ENCODE peak calls at places on chromosome 16, in four cellular contexts. N, P, E and B are unnamed samples.
A peak's percentile ranks its signal among the peaks of the same experiment; 100 is the strongest.

GRCh38 chr16:66568355-66568754 is 2.1 kb downstream of the CMTM1 start:
- DNase-seq in E (no peak), P (no peak), N (no peak), B (peak; percentile 80)

GRCh38 chr16:84943620-84944019 is 67.7 kb downstream of the ZDHHC7 start:
- DNase-seq in N (no peak), E (no peak), P (no peak), B (no peak)

GRCh38 chr16:70685938-70686375 is at the start of gene MTSS2:
- DNase-seq in N (peak; percentile 93), E (peak; percentile 51), P (peak; percentile 75), B (peak; percentile 88)

GRCh38 chr16:86925067-86925791 is 346.9 kb downstream of the FOXL1 start:
- DNase-seq in E (no peak), P (no peak), N (peak; percentile 95), B (peak; percentile 81)

GRCh38 chr16:81896902-81897301 is 114.4 kb downstream of the SDR42E1 start:
- DNase-seq in E (no peak), P (no peak), N (peak; percentile 10), B (peak; percentile 21)

GRCh38 chr16:27465483-27465879 is 63.5 kb downstream of the IL21R start:
- DNase-seq in P (no peak), N (no peak), E (no peak), B (no peak)

GRCh38 chr16:67158637-67159600 is 790 bp downstream of the TRADD start:
- DNase-seq in E (peak; percentile 16), N (peak; percentile 47), P (no peak), B (no peak)

GRCh38 chr16:29992371-29992967 is 2.9 kb downstream of the HIRIP3 start:
- DNase-seq in P (no peak), E (no peak), N (peak; percentile 48), B (peak; percentile 79)

GRCh38 chr16:12242516-12242915 is 266.0 kb downstream of the SNX29 start:
- DNase-seq in N (no peak), E (no peak), P (no peak), B (no peak)

GRCh38 chr16:1211451-1212268 is 13.4 kb downstream of the TPSG1 start:
- DNase-seq in N (no peak), P (no peak), E (no peak), B (no peak)

GRCh38 chr16:67884684-67885083 is at the start of gene NRN1L:
- DNase-seq in E (peak; percentile 70), P (no peak), N (peak; percentile 90), B (peak; percentile 93)

GRCh38 chr16:60905806-60906205 is 1130.4 kb downstream of the CDH8 start:
- DNase-seq in E (no peak), N (no peak), P (no peak), B (peak; percentile 48)

GRCh38 chr16:84630446-84631152 is 12.7 kb upstream of the COTL1 start:
- DNase-seq in E (no peak), P (no peak), N (no peak), B (no peak)

GRCh38 chr16:48318630-48319029 is 66.6 kb downstream of the SIAH1 start:
- DNase-seq in N (peak; percentile 69), E (no peak), P (no peak), B (peak; percentile 65)

GRCh38 chr16:77591347-77591746 is 131.0 kb upstream of the NUDT7 start:
- DNase-seq in P (no peak), N (no peak), E (peak; percentile 2), B (no peak)

GRCh38 chr16:74774223-74775139 is at the start of gene FA2H:
- DNase-seq in P (peak; percentile 91), N (peak; percentile 45), E (peak; percentile 80), B (peak; percentile 22)

GRCh38 chr16:8646271-8646670 is 24.8 kb downstream of the METTL22 start:
- DNase-seq in N (no peak), P (no peak), E (no peak), B (no peak)

GRCh38 chr16:56974549-56975300 is 13.0 kb downstream of the CETP start:
- DNase-seq in N (no peak), E (no peak), P (no peak), B (no peak)

GRCh38 chr16:88614818-88615580 is 23.4 kb upstream of the IL17C start:
- DNase-seq in P (no peak), N (no peak), E (no peak), B (no peak)

GRCh38 chr16:87464691-87465300 is 28.0 kb downstream of the ZCCHC14 start:
- DNase-seq in N (peak; percentile 99), E (no peak), P (no peak), B (peak; percentile 92)

GRCh38 chr16:30004424-30004776 is 6.4 kb downstream of the DOC2A start:
- DNase-seq in E (peak; percentile 98), N (no peak), P (no peak), B (no peak)

GRCh38 chr16:82433042-82433441 is 193.7 kb upstream of the CDH13 start:
- DNase-seq in P (no peak), N (no peak), E (no peak), B (no peak)

GRCh38 chr16:8958344-8958808 is 5.3 kb downstream of the USP7 start:
- DNase-seq in E (no peak), P (no peak), N (peak; percentile 59), B (peak; percentile 64)